ENCODE peak calls at places on chromosomes 5 and 9, in six cellular contexts. Y is astrocyte of the spinal cord; M is body of pancreas; B is SJSA1; P is CD8-positive, alpha-beta memory T cell; R is GM23248. F is an unnamed sample.

GRCh38 chr9:72365525-72366256 is 683 bp upstream of the ZFAND5 start:
- DNase-seq in Y (peak), M (peak), B (peak), P (peak), R (peak), F (peak)

GRCh38 chr5:89968870-89969472 is 440.6 kb downstream of the CETN3 start:
- DNase-seq in Y (peak), M (peak), B (no peak), P (no peak), R (peak), F (peak)

GRCh38 chr9:76761448-76761847 is 2.8 kb upstream of the PCA3 start:
- DNase-seq in Y (peak), M (no peak), B (no peak), P (no peak), R (peak), F (no peak)

GRCh38 chr9:8762676-8763075 is 963.1 kb upstream of the DMAC1 start:
- DNase-seq in Y (no peak), M (no peak), B (no peak), P (no peak), R (no peak), F (no peak)

GRCh38 chr5:150303070-150303595 is 428 bp upstream of the ARSI start:
- DNase-seq in Y (no peak), M (no peak), B (no peak), P (no peak), R (no peak), F (no peak)

GRCh38 chr9:126215486-126215885 is 111.1 kb upstream of the MVB12B start:
- DNase-seq in Y (no peak), M (no peak), B (no peak), P (no peak), R (no peak), F (no peak)

GRCh38 chr9:6598249-6598725 is 47.2 kb downstream of the GLDC start:
- DNase-seq in Y (no peak), M (no peak), B (no peak), P (no peak), R (no peak), F (no peak)

GRCh38 chr9:33147770-33148169 is 19.4 kb downstream of the B4GALT1 start:
- DNase-seq in Y (no peak), M (no peak), B (no peak), P (no peak), R (no peak), F (no peak)

GRCh38 chr9:8259028-8259427 is 459.4 kb upstream of the DMAC1 start:
- DNase-seq in Y (no peak), M (no peak), B (no peak), P (no peak), R (no peak), F (no peak)

GRCh38 chr5:171596391-171596878 is 177.0 kb downstream of the FGF18 start:
- DNase-seq in Y (peak), M (no peak), B (peak), P (no peak), R (peak), F (peak)

GRCh38 chr5:127936439-127936972 is 147.1 kb upstream of the SLC12A2 start:
- DNase-seq in Y (no peak), M (no peak), B (no peak), P (peak), R (no peak), F (no peak)

GRCh38 chr5:77180167-77181081 is 30.1 kb upstream of the PDE8B start:
- DNase-seq in Y (no peak), M (peak), B (no peak), P (no peak), R (peak), F (no peak)

DNA sequence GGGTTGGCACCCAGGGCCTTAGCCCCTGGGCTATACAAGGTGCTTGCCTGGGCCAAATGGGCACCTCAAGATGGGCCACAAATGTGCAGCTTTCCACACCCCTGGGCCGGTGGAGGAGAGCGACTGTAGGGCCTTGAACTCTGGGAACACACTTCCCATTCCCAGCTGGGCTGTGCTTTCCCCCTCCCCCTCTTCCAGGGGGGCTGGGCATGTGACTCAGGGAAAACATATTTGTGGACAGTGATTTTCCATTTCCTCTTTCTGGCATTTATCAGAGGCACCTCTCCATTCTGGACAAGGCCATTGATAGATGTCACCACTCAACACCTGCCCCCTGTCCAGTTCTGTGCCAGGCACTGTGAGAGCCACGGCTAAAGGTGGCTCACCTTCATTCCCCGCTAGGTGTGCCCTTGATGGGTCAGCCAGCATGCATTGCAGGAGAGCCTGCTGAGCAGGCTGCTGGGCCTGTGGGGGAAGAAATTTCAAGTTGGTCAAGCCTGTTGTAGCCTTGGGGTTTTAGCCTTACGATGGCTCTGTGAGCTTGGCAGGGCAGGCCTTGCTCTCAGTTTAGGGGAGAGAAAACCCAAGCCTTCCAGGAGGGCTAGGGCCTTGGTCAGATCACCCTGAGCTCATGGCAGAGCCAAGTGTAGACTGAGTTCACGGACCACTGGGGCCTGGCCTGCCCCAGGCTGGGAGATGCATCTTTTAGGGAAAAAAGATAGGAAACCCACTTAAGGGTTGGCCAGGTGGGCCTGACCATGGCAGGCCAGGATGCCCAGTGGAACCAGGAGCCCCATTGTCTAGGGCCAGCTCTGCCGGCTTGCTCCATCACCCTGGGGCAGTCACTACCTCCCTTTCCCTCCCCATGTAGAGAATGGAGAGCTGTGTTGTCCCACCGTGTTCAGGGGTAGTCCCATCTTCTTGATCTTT is 113.9 kb downstream of the DAB2IP start:
- DNase-seq in Y (peak), M (peak), B (peak), P (peak), R (peak), F (no peak)
- H3K4me3 ChIP-seq in Y (no peak), M (no peak), B (no peak), P (no peak), R (no peak), F (no peak)

GRCh38 chr9:82789155-82789824 is 273.7 kb downstream of the RASEF start:
- DNase-seq in Y (no peak), M (no peak), B (no peak), P (no peak), R (no peak), F (no peak)

GRCh38 chr9:82791685-82792084 is 271.3 kb downstream of the RASEF start:
- DNase-seq in Y (no peak), M (no peak), B (no peak), P (no peak), R (no peak), F (no peak)

GRCh38 chr9:82790868-82791267 is 272.1 kb downstream of the RASEF start:
- DNase-seq in Y (no peak), M (no peak), B (no peak), P (no peak), R (no peak), F (no peak)
- H3K4me3 ChIP-seq in Y (no peak), M (no peak), B (no peak), P (no peak), R (no peak), F (no peak)

GRCh38 chr5:111758284-111758628 is 1.3 kb upstream of the NREP start:
- DNase-seq in Y (no peak), M (no peak), B (no peak), P (no peak), R (no peak), F (no peak)
- H3K4me3 ChIP-seq in Y (peak), M (peak), B (peak), P (peak), R (peak), F (peak)

DNA sequence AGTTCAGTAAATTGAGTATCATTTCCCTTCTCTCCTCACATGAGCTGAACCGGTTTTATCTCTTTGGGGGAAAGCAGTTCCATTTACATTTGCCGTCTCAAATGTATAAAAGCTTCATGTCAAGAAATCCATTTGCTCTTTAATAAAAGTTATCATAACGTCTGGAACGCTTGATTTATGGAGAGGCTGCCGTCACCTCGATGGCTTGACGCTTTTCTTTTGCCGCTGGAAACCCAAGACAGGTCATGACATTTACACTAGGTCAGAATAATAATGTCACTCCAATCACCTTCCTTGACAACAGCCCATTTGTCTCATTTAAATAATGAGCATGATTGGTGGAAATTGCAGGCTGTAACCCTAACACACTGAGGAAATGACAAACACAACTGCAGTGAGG is 443.4 kb downstream of the IRX1 start:
- DNase-seq in Y (no peak), M (no peak), B (no peak), P (no peak), R (no peak), F (no peak)
- H3K4me3 ChIP-seq in Y (no peak), M (no peak), B (no peak), P (no peak), R (no peak), F (no peak)

F was measured in SJCRH30.